ENCODE peak calls at places on chromosome 12, in five cellular contexts. C is germinal center, U is HCT116, V is thoracic aorta, P is midbrain. N is an unnamed sample.

GRCh38 chr12:66916189-66916588 is 237.3 kb upstream of the GRIP1 start:
- DNase-seq in C (no peak), U (no peak), V (no peak), P (no peak), N (no peak)

GRCh38 chr12:1630827-1631591 is 2.0 kb downstream of the WNT5B start:
- DNase-seq in C (no peak), U (no peak), V (no peak), P (no peak), N (no peak)

GRCh38 chr12:6697584-6698351 is 2.8 kb downstream of the PIANP start:
- DNase-seq in C (no peak), U (peak), V (no peak), P (no peak), N (peak)

GRCh38 chr12:109762673-109763191 is 49.1 kb downstream of the FAM222A start:
- DNase-seq in C (no peak), U (no peak), V (no peak), P (no peak), N (no peak)

GRCh38 chr12:124571556-124571955 is 4.1 kb upstream of the NCOR2 start:
- DNase-seq in C (no peak), U (no peak), V (no peak), P (no peak), N (no peak)

GRCh38 chr12:991350-992278 is 591 bp downstream of the ERC1 start:
- DNase-seq in C (no peak), U (no peak), V (no peak), P (no peak), N (peak)

GRCh38 chr12:131965073-131965472 is 15.3 kb downstream of the EP400 start:
- DNase-seq in C (no peak), U (no peak), V (no peak), P (no peak), N (no peak)

GRCh38 chr12:12718382-12718761 is 1.2 kb downstream of the CDKN1B start:
- DNase-seq in C (no peak), U (no peak), V (no peak), P (no peak), N (peak)

GRCh38 chr12:107884769-107885694 is 110.5 kb downstream of the ASCL4 start:
- DNase-seq in C (peak), U (peak), V (no peak), P (peak), N (peak)

GRCh38 chr12:120640840-120641833 is 711 bp downstream of the CABP1 start:
- DNase-seq in C (peak), U (no peak), V (no peak), P (no peak), N (peak)

GRCh38 chr12:124915249-124916236 is 1.1 kb upstream of the UBC start:
- DNase-seq in C (no peak), U (no peak), V (no peak), P (no peak), N (no peak)

N was measured in HuH-7.5.